ENCODE peak calls at places on chromosomes 5 and 9, in seven cellular contexts. E is CD8-positive, alpha-beta T cell; R is thoracic aorta; O is neural progenitor cell; J is foreskin fibroblast; D is endothelial cell of umbilical vein; F is Karpas-422. U is an unnamed sample.

GRCh38 chr5:133340002-133340755 is 272.2 kb downstream of the FSTL4 start:
- DNase-seq in E (no peak), R (no peak), O (no peak), J (no peak), D (no peak), F (no peak), U (no peak)

GRCh38 chr5:115831163-115831768 is 10.1 kb downstream of the ATG12 start:
- DNase-seq in E (no peak), R (no peak), O (peak; percentile 62), J (no peak), D (peak; percentile 51), F (peak; percentile 81), U (no peak)

GRCh38 chr5:141902015-141902414 is 21.7 kb upstream of the DELE1 start:
- DNase-seq in E (no peak), R (no peak), O (no peak), J (no peak), D (no peak), F (no peak), U (no peak)

GRCh38 chr5:123754167-123754840 is 242.3 kb downstream of the CSNK1G3 start:
- DNase-seq in E (no peak), R (no peak), O (no peak), J (peak; percentile 41), D (no peak), F (no peak), U (no peak)

GRCh38 chr5:93579561-93580386 is 1.2 kb downstream of the NR2F1-AS1 start:
- DNase-seq in E (no peak), R (no peak), O (peak; percentile 76), J (no peak), D (peak; percentile 65), F (no peak), U (no peak)

GRCh38 chr5:73303139-73304079 is 130.4 kb downstream of the TMEM174 start:
- DNase-seq in E (no peak), R (no peak), O (peak; percentile 76), J (no peak), D (no peak), F (no peak), U (no peak)

GRCh38 chr5:125103459-125103858 is 357.0 kb upstream of the ZNF608 start:
- DNase-seq in E (no peak), R (no peak), O (no peak), J (no peak), D (no peak), F (no peak), U (no peak)

GRCh38 chr9:33719581-33720374 is 75.6 kb upstream of the PRSS3 start:
- DNase-seq in E (peak; percentile 29), R (no peak), O (peak; percentile 56), J (no peak), D (no peak), F (peak; percentile 77), U (no peak)

GRCh38 chr5:55535199-55535905 is 588 bp upstream of the PLPP1 start:
- DNase-seq in E (no peak), R (no peak), O (no peak), J (no peak), D (no peak), F (no peak), U (no peak)

GRCh38 chr5:113770648-113771047 is 257.2 kb downstream of the YTHDC2 start:
- DNase-seq in E (no peak), R (no peak), O (no peak), J (no peak), D (no peak), F (no peak), U (no peak)

GRCh38 chr9:104074876-104075275 is 19.2 kb upstream of the SMC2 start:
- DNase-seq in E (no peak), R (no peak), O (no peak), J (peak; percentile 63), D (no peak), F (no peak), U (peak; percentile 46)

GRCh38 chr5:84718377-84718776 is 333.7 kb upstream of the EDIL3 start:
- DNase-seq in E (no peak), R (no peak), O (no peak), J (no peak), D (no peak), F (no peak), U (no peak)

GRCh38 chr9:126612813-126613641 is 701 bp upstream of the LMX1B start:
- DNase-seq in E (no peak), R (no peak), O (peak; percentile 72), J (no peak), D (no peak), F (no peak), U (no peak)
- H3K4me3 ChIP-seq in E (peak overlapping the region; percentile 37), R (peak overlapping the region; percentile 67), O (peak overlapping the region; percentile 55), J (no peak overlapping the region), D (no peak overlapping the region), F (no peak overlapping the region), U (no peak overlapping the region)

GRCh38 chr9:92513349-92513748 is 22.4 kb downstream of the ECM2 start:
- DNase-seq in E (no peak), R (no peak), O (no peak), J (no peak), D (no peak), F (no peak), U (no peak)
- H3K4me3 ChIP-seq in E (no peak overlapping the region), R (no peak overlapping the region), O (no peak overlapping the region), J (no peak overlapping the region), D (no peak overlapping the region), F (no peak overlapping the region), U (no peak overlapping the region)

GRCh38 chr9:124504530-124505005 is 2.6 kb downstream of the NR5A1 start:
- DNase-seq in E (no peak), R (no peak), O (peak; percentile 59), J (no peak), D (no peak), F (no peak), U (no peak)
- H3K4me3 ChIP-seq in E (no peak overlapping the region), R (peak overlapping the region; percentile 52), O (peak overlapping the region; percentile 51), J (no peak overlapping the region), D (no peak overlapping the region), F (no peak overlapping the region), U (no peak overlapping the region)

GRCh38 chr5:136030956-136031611 is 2.3 kb downstream of the TGFBI start:
- DNase-seq in E (no peak), R (no peak), O (peak; percentile 39), J (no peak), D (no peak), F (no peak), U (no peak)

GRCh38 chr5:136030252-136030651 is 1.5 kb downstream of the TGFBI start:
- DNase-seq in E (no peak), R (no peak), O (no peak), J (no peak), D (no peak), F (no peak), U (no peak)

GRCh38 chr5:136032564-136032963 is 3.8 kb downstream of the TGFBI start:
- DNase-seq in E (no peak), R (no peak), O (no peak), J (peak; percentile 68), D (no peak), F (no peak), U (peak; percentile 79)

GRCh38 chr5:136033244-136033643 is 4.5 kb downstream of the TGFBI start:
- DNase-seq in E (no peak), R (no peak), O (no peak), J (no peak), D (no peak), F (no peak), U (no peak)

GRCh38 chr5:136031713-136032112 is 2.9 kb downstream of the TGFBI start:
- DNase-seq in E (no peak), R (no peak), O (no peak), J (no peak), D (no peak), F (no peak), U (no peak)
- H3K4me3 ChIP-seq in E (no peak overlapping the region), R (no peak overlapping the region), O (no peak overlapping the region), J (peak overlapping the region; percentile 69), D (no peak overlapping the region), F (no peak overlapping the region), U (peak overlapping the region; percentile 7)